ENCODE peak calls at places on chromosome 10, in five cellular contexts. K, Y, N, J and D are unnamed samples.

GRCh38 chr10:16777473-16778370 is 39.5 kb downstream of the RSU1 start:
- DNase-seq in K (peak), Y (peak), N (no peak), J (peak), D (peak)

GRCh38 chr10:99372546-99373271 is 43.6 kb downstream of the CNNM1 start:
- DNase-seq in K (no peak), Y (peak), N (no peak), J (no peak), D (no peak)

GRCh38 chr10:57692255-57692980 is 575.3 kb downstream of the IPMK start:
- DNase-seq in K (no peak), Y (peak), N (no peak), J (no peak), D (no peak)

GRCh38 chr10:28796606-28797512 is 119.5 kb downstream of the BAMBI start:
- DNase-seq in K (no peak), Y (peak), N (no peak), J (no peak), D (no peak)

GRCh38 chr10:1180836-1181235 is 124.7 kb downstream of the WDR37 start:
- DNase-seq in K (peak), Y (no peak), N (no peak), J (no peak), D (no peak)

GRCh38 chr10:36048780-36049179 is 406.7 kb upstream of the FZD8 start:
- DNase-seq in K (no peak), Y (no peak), N (no peak), J (no peak), D (no peak)

GRCh38 chr10:33332183-33333031 is 2.1 kb downstream of the NRP1 start:
- DNase-seq in K (peak), Y (peak), N (no peak), J (no peak), D (no peak)

GRCh38 chr10:13276749-13277394 is 23.0 kb downstream of the PHYH start:
- DNase-seq in K (no peak), Y (peak), N (no peak), J (no peak), D (no peak)

GRCh38 chr10:93758911-93759410 is 1.2 kb downstream of the LGI1 start:
- DNase-seq in K (no peak), Y (no peak), N (no peak), J (no peak), D (no peak)

GRCh38 chr10:79984851-79985250 is 35.9 kb upstream of the SFTPD start:
- DNase-seq in K (no peak), Y (no peak), N (no peak), J (no peak), D (no peak)

GRCh38 chr10:116879817-116880216 is 30.5 kb downstream of the ENO4 start:
- DNase-seq in K (peak), Y (no peak), N (no peak), J (no peak), D (no peak)

GRCh38 chr10:132399117-132400035 is 2.4 kb downstream of the PWWP2B start:
- DNase-seq in K (no peak), Y (no peak), N (no peak), J (no peak), D (no peak)

GRCh38 chr10:132374176-132374575 is 22.8 kb upstream of the PWWP2B start:
- DNase-seq in K (no peak), Y (no peak), N (no peak), J (no peak), D (no peak)

GRCh38 chr10:25451401-25451800 is 276.6 kb downstream of the GPR158 start:
- DNase-seq in K (no peak), Y (no peak), N (no peak), J (no peak), D (no peak)

GRCh38 chr10:71368639-71369038 is 28.1 kb upstream of the CDH23 start:
- DNase-seq in K (no peak), Y (no peak), N (no peak), J (no peak), D (no peak)

GRCh38 chr10:101071266-101071884 is 9.6 kb downstream of the KAZALD1 start:
- DNase-seq in K (no peak), Y (peak), N (no peak), J (no peak), D (no peak)

GRCh38 chr10:80471715-80472233 is 17.7 kb downstream of the TSPAN14 start:
- DNase-seq in K (no peak), Y (no peak), N (no peak), J (no peak), D (no peak)

GRCh38 chr10:68047554-68048327 is 27.3 kb downstream of the HERC4 start:
- DNase-seq in K (no peak), Y (peak), N (no peak), J (no peak), D (no peak)

GRCh38 chr10:103072276-103072675 is 120.8 kb downstream of the NT5C2 start:
- DNase-seq in K (no peak), Y (no peak), N (no peak), J (no peak), D (no peak)

GRCh38 chr10:24952146-24952700 is at the start of gene PRTFDC1:
- DNase-seq in K (no peak), Y (peak), N (peak), J (peak), D (no peak)

GRCh38 chr10:24784061-24784460 is 60.4 kb upstream of the ARHGAP21 start:
- DNase-seq in K (no peak), Y (no peak), N (no peak), J (no peak), D (no peak)